ENCODE peak calls at places on chromosome 13, in four cellular contexts. I is K562, E is HepG2, V is GM12878. H is an unnamed sample.

GRCh38 chr13:99176309-99177276 is 24.1 kb upstream of the UBAC2 start:
- DNase-seq in E (peak; percentile 58), V (no peak), I (peak; percentile 74), H (peak; percentile 62)

GRCh38 chr13:24680258-24680920 is at the start of gene ATP12A:
- DNase-seq in I (no peak), E (no peak), V (no peak), H (no peak)

GRCh38 chr13:26653310-26653709 is 95.8 kb downstream of the WASF3 start:
- DNase-seq in I (no peak), E (no peak), V (no peak), H (no peak)

GRCh38 chr13:20230913-20231838 is 943 bp downstream of the GJB6 start:
- DNase-seq in V (no peak), E (no peak), I (no peak), H (no peak)

GRCh38 chr13:97262058-97262457 is 39.9 kb downstream of the MBNL2 start:
- DNase-seq in E (no peak), V (no peak), I (no peak), H (no peak)

GRCh38 chr13:34011552-34012085 is 193.7 kb downstream of the RFC3 start:
- DNase-seq in E (peak; percentile 96), V (no peak), I (no peak), H (no peak)

GRCh38 chr13:100880166-100880565 is 205.6 kb upstream of the TMTC4 start:
- DNase-seq in I (no peak), E (no peak), V (no peak), H (no peak)

GRCh38 chr13:109981000-109981399 is 194.6 kb upstream of the IRS2 start:
- DNase-seq in V (no peak), I (no peak), E (no peak), H (no peak)

GRCh38 chr13:78193853-78194252 is 275.2 kb upstream of the EDNRB start:
- DNase-seq in E (no peak), V (peak; percentile 30), I (no peak), H (no peak)

GRCh38 chr13:30034448-30034795 is 184.0 kb upstream of the UBL3 start:
- DNase-seq in V (no peak), E (no peak), I (no peak), H (no peak)

GRCh38 chr13:100533588-100534041 is 55.0 kb downstream of the GGACT start:
- DNase-seq in E (peak; percentile 31), I (no peak), V (no peak), H (no peak)

GRCh38 chr13:42660367-42660965 is 86.5 kb downstream of the TNFSF11 start:
- DNase-seq in V (no peak), E (no peak), I (no peak), H (no peak)

GRCh38 chr13:43196171-43196611 is 172.8 kb downstream of the DNAJC15 start:
- DNase-seq in E (no peak), I (no peak), V (no peak), H (no peak)

GRCh38 chr13:30319703-30320102 is 12.4 kb upstream of the KATNAL1 start:
- DNase-seq in I (no peak), E (no peak), V (no peak), H (no peak)

GRCh38 chr13:43058318-43058674 is 34.9 kb downstream of the DNAJC15 start:
- DNase-seq in V (no peak), E (peak; percentile 46), I (no peak), H (no peak)

GRCh38 chr13:100128373-100128772 is 39.5 kb downstream of the PCCA start:
- DNase-seq in V (no peak), E (peak; percentile 24), I (peak; percentile 19), H (no peak)

GRCh38 chr13:73731564-73731963 is 402.6 kb downstream of the KLF12 start:
- DNase-seq in V (no peak), I (no peak), E (no peak), H (no peak)

GRCh38 chr13:63595811-63596210 is 2180.2 kb upstream of the PCDH20 start:
- DNase-seq in V (no peak), I (no peak), E (no peak), H (no peak)

DNA sequence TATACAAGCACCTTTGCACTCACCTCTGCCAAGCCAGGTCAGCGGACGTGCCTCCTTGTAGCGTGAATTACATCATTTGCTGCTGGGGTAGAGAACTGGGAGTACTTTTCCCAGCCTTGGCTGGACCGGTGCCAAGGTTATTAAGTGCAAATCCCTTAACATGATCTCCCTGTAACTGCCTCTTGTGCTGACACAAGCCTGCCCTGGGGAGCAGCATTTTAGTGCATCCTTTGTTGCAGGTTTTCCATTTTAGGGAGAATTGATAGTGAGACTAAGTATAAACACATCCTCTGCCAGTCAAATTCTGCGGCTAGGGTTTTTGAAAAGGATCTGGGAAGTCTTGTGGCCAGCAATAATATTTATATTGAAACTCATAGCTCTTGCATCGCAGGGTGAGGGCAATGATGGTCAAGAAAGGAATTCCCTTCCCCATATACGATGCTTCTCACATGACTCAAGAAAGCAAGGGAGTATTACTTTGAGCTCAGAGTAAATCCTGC is 32.7 kb upstream of the DCLK1 start:
- DNase-seq in I (no peak), E (no peak), V (no peak), H (no peak)
- TF ChIP-seq MYC in I (no peak), E (no peak), V (no peak), H (no peak)

GRCh38 chr13:39185326-39185725 is 147.1 kb downstream of the NHLRC3 start:
- DNase-seq in I (no peak), V (no peak), E (no peak), H (no peak)

GRCh38 chr13:39189778-39190177 is 151.5 kb downstream of the NHLRC3 start:
- DNase-seq in I (no peak), V (no peak), E (no peak), H (no peak)

GRCh38 chr13:39186205-39186880 is 148.1 kb downstream of the NHLRC3 start:
- DNase-seq in I (no peak), V (no peak), E (no peak), H (no peak)
- TF ChIP-seq POLR2AphosphoS5 in I (no peak), V (no peak), E (no peak), H (no peak)

GRCh38 chr13:71005919-71006318 is 861.1 kb downstream of the DACH1 start:
- DNase-seq in E (no peak), V (no peak), I (no peak), H (no peak)
- TF ChIP-seq MYC in E (no peak), V (no peak), I (no peak), H (no peak)

GRCh38 chr13:111575276-111575675 is 254.8 kb downstream of the TEX29 start:
- DNase-seq in V (no peak), I (no peak), E (no peak), H (no peak)

GRCh38 chr13:111573801-111574200 is 253.4 kb downstream of the TEX29 start:
- DNase-seq in V (no peak), E (no peak), I (no peak), H (no peak)

GRCh38 chr13:111573362-111573761 is 252.9 kb downstream of the TEX29 start:
- DNase-seq in V (no peak), E (no peak), I (no peak), H (no peak)

GRCh38 chr13:111575719-111576118 is 255.3 kb downstream of the TEX29 start:
- DNase-seq in E (no peak), V (no peak), I (no peak), H (no peak)

DNA sequence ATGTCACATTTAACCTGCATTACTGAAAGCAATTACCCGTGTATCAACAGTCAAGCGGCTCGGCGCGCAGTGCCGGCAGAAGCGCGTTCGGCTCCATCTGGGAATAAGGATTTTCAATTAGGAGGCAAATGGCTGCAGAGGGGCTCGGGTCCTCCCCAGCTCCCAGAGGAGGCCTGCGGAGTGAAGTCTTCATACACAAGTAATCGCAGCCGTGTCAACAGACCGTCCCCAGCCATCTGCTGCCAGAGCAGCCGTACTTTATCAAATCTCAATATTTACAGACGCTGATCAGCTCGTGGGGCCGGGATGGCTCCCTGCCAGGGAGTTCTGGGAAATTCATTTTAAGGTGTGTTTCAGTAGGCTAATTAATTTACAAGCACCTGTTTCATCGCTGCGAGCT is 252.5 kb downstream of the TEX29 start:
- DNase-seq in V (no peak), I (no peak), E (no peak), H (no peak)
- TF ChIP-seq POLR2AphosphoS5 in V (no peak), I (no peak), E (no peak), H (no peak)

DNA sequence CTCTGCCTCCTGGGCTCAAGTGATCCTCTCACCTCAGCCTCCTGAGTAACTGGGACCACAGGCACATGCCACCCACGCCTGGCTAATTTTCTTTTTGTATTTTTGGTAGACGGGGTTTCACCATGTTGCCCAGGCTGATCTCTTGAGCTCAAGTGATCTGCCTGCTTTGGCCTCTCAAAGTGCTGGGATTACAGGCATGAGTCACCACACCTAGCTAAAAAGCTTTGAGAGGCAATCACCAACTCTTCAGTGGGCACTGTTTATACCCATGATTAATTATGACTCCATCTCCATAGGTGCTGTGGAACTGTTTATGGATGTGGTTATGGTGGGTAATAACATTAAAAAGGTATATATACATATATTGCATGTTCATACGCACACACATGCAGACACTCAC is 7.5 kb upstream of the RBM26 start:
- DNase-seq in E (no peak), I (no peak), V (no peak), H (no peak)
- TF ChIP-seq MYC in E (no peak), I (no peak), V (no peak), H (no peak)

GRCh38 chr13:40401911-40402776 is 264.3 kb downstream of the FOXO1 start:
- DNase-seq in I (peak; percentile 49), E (peak; percentile 88), V (peak; percentile 74), H (peak; percentile 93)
- TF ChIP-seq POLR2AphosphoS5 in I (no peak), E (no peak), V (no peak), H (peak; percentile 44)

DNA sequence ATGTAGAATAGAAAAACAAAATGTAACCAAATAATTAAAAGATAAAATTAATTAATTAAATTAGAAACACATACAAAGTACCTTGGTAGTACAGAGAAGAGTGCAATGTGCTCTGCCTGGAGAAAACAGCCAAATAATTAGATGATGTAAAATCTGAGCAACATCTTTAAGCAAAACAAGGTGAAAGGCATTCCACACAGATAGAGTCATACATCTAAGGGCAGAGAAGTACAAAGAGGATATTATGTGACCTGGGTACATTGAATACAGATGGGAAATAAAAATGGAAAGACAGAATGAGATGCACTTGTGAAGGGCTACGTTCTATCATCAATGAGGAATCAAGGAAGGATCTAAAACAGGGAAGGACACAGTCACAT is 25.2 kb upstream of the FNDC3A start:
- DNase-seq in E (peak; percentile 23), I (no peak), V (no peak), H (no peak)
- TF ChIP-seq MYC in E (no peak), I (no peak), V (no peak), H (no peak)

GRCh38 chr13:46654956-46655726 is 102.2 kb downstream of the LRCH1 start:
- DNase-seq in V (no peak), E (no peak), I (no peak), H (peak; percentile 86)
- TF ChIP-seq POLR2AphosphoS5 in V (no peak), E (no peak), I (no peak), H (no peak)

GRCh38 chr13:112982281-112983041 is 13.4 kb downstream of the MCF2L start:
- DNase-seq in I (no peak), V (no peak), E (no peak), H (no peak)

GRCh38 chr13:112983042-112983305 is 14.0 kb downstream of the MCF2L start:
- DNase-seq in E (no peak), V (no peak), I (no peak), H (no peak)

GRCh38 chr13:112979406-112979902 is 10.4 kb downstream of the MCF2L start:
- DNase-seq in E (no peak), I (no peak), V (no peak), H (no peak)

GRCh38 chr13:112980441-112980840 is 11.4 kb downstream of the MCF2L start:
- DNase-seq in I (no peak), V (no peak), E (no peak), H (no peak)

GRCh38 chr13:112981361-112981905 is 12.4 kb downstream of the MCF2L start:
- DNase-seq in E (no peak), I (no peak), V (no peak), H (no peak)
- TF ChIP-seq MYC in E (no peak), I (no peak), V (no peak), H (no peak)